ENCODE peak calls at places on chromosomes 4 and X, in seven cellular contexts. V is HS-5, T is HL-60, O is NCI-H1105 treated with DMSO at 0.1 percent for 48 hours, E is fibroblast of the conjunctiva, S is Peyer's patch, C is T-helper 9 cell. A is an unnamed sample.

GRCh38 chr4:77994194-77994721 is 62.9 kb upstream of the FRAS1 start:
- DNase-seq in S (no peak), E (peak), T (peak), V (no peak), O (no peak), C (no peak), A (peak)

GRCh38 chr4:8107146-8107657 is 51.4 kb downstream of the ABLIM2 start:
- DNase-seq in V (no peak), T (no peak), S (no peak), C (no peak), O (no peak), E (no peak), A (no peak)

GRCh38 chr4:37244583-37245390 is at the start of gene NWD2:
- DNase-seq in E (no peak), S (no peak), C (no peak), V (no peak), T (peak), O (no peak), A (no peak)

GRCh38 chrX:20378291-20378920 is 111.7 kb upstream of the RPS6KA3 start:
- DNase-seq in E (no peak), V (peak), S (peak), T (no peak), C (no peak), O (no peak), A (no peak)

GRCh38 chr4:187139116-187139515 is 415.5 kb upstream of the FAT1 start:
- DNase-seq in C (no peak), T (no peak), S (no peak), E (no peak), V (no peak), O (no peak), A (no peak)

GRCh38 chrX:110021180-110022022 is 18.5 kb downstream of the TMEM164 start:
- DNase-seq in V (no peak), E (peak), T (no peak), O (no peak), C (no peak), S (no peak), A (peak)

GRCh38 chr4:119284876-119285611 is 36.9 kb downstream of the FABP2 start:
- DNase-seq in E (no peak), V (no peak), O (no peak), T (no peak), C (no peak), S (no peak), A (no peak)

GRCh38 chrX:153902388-153902787 is 2.1 kb upstream of the AVPR2 start:
- DNase-seq in C (no peak), T (no peak), O (no peak), S (no peak), V (no peak), E (no peak), A (no peak)

GRCh38 chrX:23783569-23784486 is 855 bp downstream of the SAT1 start:
- DNase-seq in O (no peak), E (no peak), S (no peak), C (no peak), V (no peak), T (peak), A (no peak)

GRCh38 chr4:109169160-109169559 is 133.3 kb downstream of the COL25A1 start:
- DNase-seq in C (no peak), E (no peak), O (no peak), T (no peak), S (no peak), V (no peak), A (no peak)

GRCh38 chrX:39766882-39767281 is 330.9 kb downstream of the BCOR start:
- DNase-seq in T (no peak), O (no peak), S (no peak), E (no peak), C (no peak), V (no peak), A (no peak)

GRCh38 chr4:81675785-81676427 is 204.2 kb upstream of the RASGEF1B start:
- DNase-seq in T (no peak), O (no peak), V (no peak), S (no peak), E (no peak), C (no peak), A (no peak)

GRCh38 chr4:20368926-20369325 is 117.2 kb downstream of the SLIT2 start:
- DNase-seq in V (no peak), E (no peak), T (no peak), S (no peak), C (no peak), O (no peak), A (no peak)

GRCh38 chrX:40326186-40326965 is 228.6 kb upstream of the BCOR start:
- DNase-seq in O (no peak), E (no peak), V (no peak), C (no peak), T (no peak), S (no peak), A (no peak)

GRCh38 chr4:182255421-182256190 is 12.4 kb downstream of the TENM3 start:
- DNase-seq in C (no peak), V (no peak), O (no peak), T (no peak), E (no peak), S (no peak), A (no peak)

GRCh38 chrX:41337140-41337539 is 3.2 kb downstream of the DDX3X start:
- DNase-seq in E (no peak), C (no peak), T (no peak), S (no peak), V (no peak), O (no peak), A (no peak)

GRCh38 chr4:148173397-148174017 is 268.7 kb downstream of the NR3C2 start:
- DNase-seq in C (no peak), T (no peak), V (no peak), O (no peak), S (peak), E (no peak), A (no peak)

GRCh38 chr4:36322921-36323354 is 41.5 kb downstream of the DTHD1 start:
- DNase-seq in O (no peak), V (no peak), S (no peak), E (no peak), C (peak), T (no peak), A (no peak)

GRCh38 chrX:11757729-11758399 is at the start of gene MSL3:
- DNase-seq in V (no peak), T (no peak), E (peak), O (peak), S (peak), C (no peak), A (no peak)

GRCh38 chr4:145352438-145353145 is 129.1 kb upstream of the SMAD1 start:
- DNase-seq in O (no peak), S (no peak), E (no peak), T (no peak), V (no peak), C (no peak), A (no peak)

GRCh38 chrX:36575670-36576069 is 432.5 kb upstream of the FAM47C start:
- DNase-seq in V (no peak), S (no peak), O (no peak), C (no peak), T (no peak), E (no peak), A (no peak)

GRCh38 chr4:107600456-107600855 is 119.6 kb downstream of the PAPSS1 start:
- DNase-seq in V (no peak), O (no peak), T (no peak), S (no peak), E (no peak), C (no peak), A (no peak)

GRCh38 chr4:14841801-14842748 is 160.2 kb upstream of the CPEB2 start:
- DNase-seq in E (no peak), T (no peak), S (no peak), V (peak), O (no peak), C (no peak), A (no peak)

GRCh38 chr4:151045907-151046306 is 30.8 kb upstream of the LRBA start:
- DNase-seq in O (peak), S (no peak), V (no peak), E (no peak), C (no peak), T (no peak), A (no peak)

GRCh38 chr4:177047851-177048174 is 255.1 kb upstream of the VEGFC start:
- DNase-seq in C (no peak), T (no peak), O (no peak), V (no peak), S (no peak), E (no peak), A (no peak)

GRCh38 chr4:10369517-10369916 is 87.7 kb downstream of the ZNF518B start:
- DNase-seq in E (no peak), T (no peak), S (no peak), V (no peak), O (no peak), C (no peak), A (no peak)

GRCh38 chrX:139691843-139692505 is 16.0 kb downstream of the MCF2 start:
- DNase-seq in C (no peak), O (no peak), T (no peak), S (no peak), V (no peak), E (no peak), A (no peak)

GRCh38 chrX:78092296-78092695 is 11.8 kb upstream of the PGK1 start:
- DNase-seq in O (no peak), T (no peak), S (no peak), E (peak), C (no peak), V (no peak), A (no peak)

GRCh38 chrX:8803326-8803725 is 2.1 kb upstream of the FAM9A start:
- DNase-seq in S (no peak), C (no peak), T (no peak), V (no peak), E (no peak), O (no peak), A (no peak)

GRCh38 chrX:155767101-155767878 is 113.9 kb upstream of the VAMP7 start:
- DNase-seq in V (peak), O (peak), E (peak), S (peak), C (no peak), T (peak), A (peak)

GRCh38 chr4:44916406-44916805 is 190.1 kb upstream of the GNPDA2 start:
- DNase-seq in O (no peak), V (peak), E (no peak), T (no peak), C (no peak), S (no peak), A (no peak)

GRCh38 chrX:100615015-100615414 is 21.6 kb downstream of the TSPAN6 start:
- DNase-seq in V (peak), C (no peak), T (peak), O (peak), S (no peak), E (peak), A (peak)

GRCh38 chr4:43337707-43338106 is 445.2 kb downstream of the GRXCR1 start:
- DNase-seq in S (no peak), O (no peak), E (no peak), V (peak), C (no peak), T (no peak), A (no peak)

GRCh38 chr4:113293673-113294072 is 244.2 kb downstream of the ANK2 start:
- DNase-seq in C (no peak), T (no peak), V (no peak), S (no peak), E (no peak), O (no peak), A (no peak)

GRCh38 chrX:23616361-23616760 is 50.9 kb upstream of the PRDX4 start:
- DNase-seq in S (no peak), O (peak), E (peak), V (no peak), C (no peak), T (no peak), A (no peak)

GRCh38 chr4:121096629-121097028 is 24.3 kb upstream of the NDNF start:
- DNase-seq in T (no peak), O (peak), E (peak), V (no peak), S (no peak), C (no peak), A (no peak)

GRCh38 chr4:55364691-55365346 is 18.8 kb downstream of the SRD5A3 start:
- DNase-seq in C (no peak), S (no peak), O (no peak), E (no peak), T (no peak), V (no peak), A (no peak)